ENCODE peak calls at places on chromosomes 16 and 17, in four cellular contexts. B, L, V and G are unnamed samples. For H3K9me3, the result is how much of the 10 kb centered on the place peaks cover.

GRCh38 chr17:12209792-12210191 is 189.1 kb downstream of the MAP2K4 start:
- DNase-seq in B (no peak), L (no peak), V (no peak), G (no peak)

GRCh38 chr17:19288453-19288852 is 51.3 kb downstream of the EPN2 start:
- DNase-seq in V (no peak), L (no peak), B (peak), G (no peak)

GRCh38 chr16:8963010-8963824 is 489 bp downstream of the USP7 start:
- DNase-seq in L (no peak), V (no peak), B (peak), G (no peak)

GRCh38 chr17:65504141-65504540 is 57.3 kb downstream of the AXIN2 start:
- DNase-seq in L (no peak), B (no peak), V (no peak), G (no peak)

GRCh38 chr17:51653902-51654301 is 393.6 kb downstream of the UTP18 start:
- DNase-seq in B (no peak), L (no peak), V (no peak), G (peak)

GRCh38 chr17:81480140-81480917 is 32.3 kb downstream of the ACTG1 start:
- DNase-seq in L (peak), V (no peak), B (no peak), G (no peak)

GRCh38 chr17:1745513-1746020 is 2.9 kb downstream of the SERPINF2 start:
- DNase-seq in V (no peak), B (no peak), L (no peak), G (no peak)

GRCh38 chr16:71807905-71808592 is 585 bp downstream of the AP1G1 start:
- DNase-seq in B (peak), L (peak), V (no peak), G (peak)

GRCh38 chr17:68204736-68205135 is 43.1 kb upstream of the AMZ2 start:
- DNase-seq in L (no peak), V (peak), B (peak), G (no peak)

GRCh38 chr17:67733371-67733770 is 15.6 kb downstream of the NOL11 start:
- DNase-seq in L (no peak), V (no peak), B (no peak), G (no peak)

GRCh38 chr17:49715717-49716279 is 8.0 kb upstream of the SLC35B1 start:
- DNase-seq in V (no peak), B (no peak), L (no peak), G (no peak)

GRCh38 chr17:47295037-47295873 is 28.5 kb upstream of the EFCAB13 start:
- DNase-seq in L (no peak), B (no peak), V (no peak), G (no peak)

GRCh38 chr17:60421273-60422161 is 772 bp upstream of the CHCT1 start:
- DNase-seq in B (peak), L (peak), V (peak), G (peak)

GRCh38 chr16:26795184-26795583 is 271.5 kb upstream of the C16orf82 start:
- DNase-seq in V (no peak), L (no peak), B (no peak), G (no peak)

GRCh38 chr17:70863436-70864248 is 694.3 kb downstream of the KCNJ2 start:
- DNase-seq in L (peak), V (no peak), B (no peak), G (no peak)

GRCh38 chr17:71496552-71496951 is 624.3 kb upstream of the SOX9 start:
- DNase-seq in B (no peak), V (no peak), L (peak), G (no peak)

GRCh38 chr17:55187371-55187770 is 77.4 kb upstream of the HLF start:
- DNase-seq in L (no peak), V (no peak), B (no peak), G (no peak)

GRCh38 chr17:5557485-5557884 is 26.8 kb downstream of the NLRP1 start:
- DNase-seq in L (peak), V (no peak), B (no peak), G (no peak)

GRCh38 chr17:40322417-40323315 is 13.7 kb downstream of the RARA start:
- DNase-seq in V (peak), L (peak), B (peak), G (peak)

GRCh38 chr16:89171216-89172170 is at the start of gene CDH15:
- DNase-seq in B (peak), L (peak), V (peak), G (peak)
- H3K4me3 ChIP-seq in B (no peak), L (peak), V (peak), G (peak)

GRCh38 chr17:9132291-9132690 is 111.0 kb downstream of the NTN1 start:
- DNase-seq in B (no peak), V (no peak), L (no peak), G (no peak)
- H3K9me3 ChIP-seq in B (under half), V (under half), L (under half), G (under half)

GRCh38 chr16:1414532-1415265 is at the start of gene UNKL:
- DNase-seq in B (peak), V (peak), L (peak), G (peak)
- H3K4me3 ChIP-seq in B (peak), V (peak), L (peak), G (peak)

GRCh38 chr16:59997706-59998105 is 1263.6 kb upstream of the GOT2 start:
- DNase-seq in L (no peak), V (no peak), B (no peak), G (no peak)

GRCh38 chr16:59991171-59991570 is 1257.1 kb upstream of the GOT2 start:
- DNase-seq in V (no peak), B (no peak), L (no peak), G (no peak)

GRCh38 chr16:59988591-59988990 is 1254.5 kb upstream of the GOT2 start:
- DNase-seq in V (no peak), L (no peak), B (no peak), G (no peak)

GRCh38 chr16:59993101-59993500 is 1259.0 kb upstream of the GOT2 start:
- DNase-seq in V (no peak), L (no peak), B (no peak), G (no peak)
- H3K9me3 ChIP-seq in V (under half), L (under half), B (under half), G (under half)

DNA sequence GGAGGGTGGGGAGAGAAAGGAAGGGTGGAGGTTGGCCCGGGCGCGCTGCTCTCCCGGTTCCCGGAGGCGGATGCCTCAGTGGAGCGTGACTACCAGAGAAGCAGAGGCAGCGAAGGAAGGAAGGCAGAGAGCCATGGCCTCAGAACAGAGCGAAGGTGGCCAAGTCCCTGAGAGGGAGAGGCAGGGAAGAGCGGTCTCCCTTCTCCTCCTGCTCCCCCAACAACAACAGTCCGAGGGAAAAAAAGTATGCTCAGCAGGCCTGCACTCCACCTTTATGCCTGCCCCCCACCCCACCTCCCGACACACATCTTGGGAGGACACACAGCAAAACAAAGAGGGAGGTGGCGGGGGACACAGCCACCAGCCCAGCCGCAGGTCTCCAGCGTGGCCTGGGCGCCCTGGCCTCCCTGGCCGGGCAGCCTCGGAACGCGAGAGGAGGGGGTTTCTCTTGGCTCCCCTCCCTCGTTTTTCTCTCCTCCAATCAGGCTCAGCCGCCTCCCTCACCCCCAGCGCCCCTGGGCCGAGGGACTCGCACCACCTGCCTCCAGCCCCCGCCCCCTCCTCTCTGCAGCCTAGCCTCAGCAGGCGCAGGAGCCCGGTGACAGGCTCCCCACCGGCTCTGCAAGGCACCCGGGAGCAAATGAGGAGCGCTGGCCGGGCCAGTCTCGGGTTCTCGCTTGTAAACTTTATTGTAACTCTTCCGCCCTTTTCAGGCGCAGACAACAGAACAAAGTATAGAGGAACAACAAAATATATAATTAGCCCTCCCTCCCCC is 1.1 kb upstream of the HOXB7 start:
- DNase-seq in L (no peak), V (no peak), B (no peak), G (no peak)
- H3K4me3 ChIP-seq in L (peak), V (peak), B (peak), G (no peak)